ENCODE peak calls at places on chromosome 13, in seven cellular contexts. G, L, O, X, F, E and U are unnamed samples.

GRCh38 chr13:51070005-51070649 is 40.9 kb downstream of the C13orf42 start:
- DNase-seq in G (peak), L (peak), O (peak), X (peak), F (peak), E (peak), U (peak)

GRCh38 chr13:32195713-32196112 is 119.5 kb downstream of the ZAR1L start:
- DNase-seq in G (no peak), L (no peak), O (no peak), X (no peak), F (no peak), E (no peak), U (no peak)

GRCh38 chr13:23567792-23568480 is 2.3 kb upstream of the TNFRSF19 start:
- DNase-seq in G (no peak), L (no peak), O (no peak), X (no peak), F (no peak), E (no peak), U (no peak)

GRCh38 chr13:41827507-41828213 is 133.2 kb downstream of the VWA8 start:
- DNase-seq in G (no peak), L (no peak), O (peak), X (peak), F (peak), E (peak), U (no peak)

GRCh38 chr13:114032121-114032799 is 58.4 kb upstream of the C13orf46 start:
- DNase-seq in G (no peak), L (no peak), O (no peak), X (no peak), F (peak), E (no peak), U (no peak)

GRCh38 chr13:50123002-50123401 is 107.8 kb downstream of the KCNRG start:
- DNase-seq in G (no peak), L (no peak), O (no peak), X (no peak), F (no peak), E (no peak), U (no peak)

GRCh38 chr13:59635591-59635990 is 528.1 kb downstream of the DIAPH3 start:
- DNase-seq in G (no peak), L (no peak), O (no peak), X (no peak), F (no peak), E (no peak), U (no peak)

GRCh38 chr13:33799950-33800592 is 17.9 kb upstream of the RFC3 start:
- DNase-seq in G (no peak), L (no peak), O (peak), X (peak), F (peak), E (no peak), U (no peak)

GRCh38 chr13:66546534-66547379 is 683.4 kb downstream of the PCDH9 start:
- DNase-seq in G (no peak), L (no peak), O (peak), X (no peak), F (no peak), E (no peak), U (no peak)

GRCh38 chr13:24605923-24606372 is 74.3 kb upstream of the ATP12A start:
- DNase-seq in G (no peak), L (no peak), O (no peak), X (peak), F (no peak), E (no peak), U (no peak)

GRCh38 chr13:39281539-39282150 is 243.4 kb downstream of the NHLRC3 start:
- DNase-seq in G (no peak), L (no peak), O (no peak), X (no peak), F (no peak), E (no peak), U (no peak)

GRCh38 chr13:106176103-106176502 is 359.4 kb downstream of the EFNB2 start:
- DNase-seq in G (no peak), L (no peak), O (peak), X (no peak), F (no peak), E (no peak), U (no peak)

GRCh38 chr13:23899555-23899954 is 2.3 kb upstream of the C1QTNF9B start:
- DNase-seq in G (no peak), L (peak), O (no peak), X (no peak), F (peak), E (no peak), U (no peak)

GRCh38 chr13:51332566-51333361 is 6.7 kb upstream of the SERPINE3 start:
- DNase-seq in G (no peak), L (no peak), O (no peak), X (no peak), F (no peak), E (no peak), U (no peak)

GRCh38 chr13:49214917-49215376 is 5.2 kb upstream of the MLNR start:
- DNase-seq in G (peak), L (no peak), O (no peak), X (peak), F (no peak), E (no peak), U (no peak)

GRCh38 chr13:49610176-49610575 is 18.1 kb upstream of the ARL11 start:
- DNase-seq in G (no peak), L (no peak), O (no peak), X (no peak), F (no peak), E (no peak), U (no peak)

GRCh38 chr13:39931505-39931904 is 276.0 kb downstream of the COG6 start:
- DNase-seq in G (no peak), L (no peak), O (no peak), X (no peak), F (no peak), E (no peak), U (no peak)

GRCh38 chr13:78102121-78102677 is 183.6 kb upstream of the EDNRB start:
- DNase-seq in G (no peak), L (peak), O (no peak), X (no peak), F (peak), E (no peak), U (no peak)

GRCh38 chr13:65416784-65417183 is 1813.4 kb downstream of the PCDH9 start:
- DNase-seq in G (no peak), L (no peak), O (no peak), X (no peak), F (no peak), E (no peak), U (no peak)

GRCh38 chr13:51057931-51058330 is 53.1 kb downstream of the C13orf42 start:
- DNase-seq in G (no peak), L (no peak), O (no peak), X (no peak), F (no peak), E (no peak), U (no peak)

GRCh38 chr13:90272356-90272755 is 1075.1 kb upstream of the MIR17HG start:
- DNase-seq in G (no peak), L (no peak), O (no peak), X (no peak), F (peak), E (no peak), U (no peak)

GRCh38 chr13:37490176-37490575 is 108.4 kb downstream of the POSTN start:
- DNase-seq in G (no peak), L (no peak), O (no peak), X (no peak), F (no peak), E (no peak), U (no peak)

GRCh38 chr13:101523732-101524131 is 71.3 kb downstream of the ITGBL1 start:
- DNase-seq in G (no peak), L (no peak), O (no peak), X (no peak), F (peak), E (no peak), U (peak)

GRCh38 chr13:75514080-75515040 is 23.3 kb downstream of the COMMD6 start:
- DNase-seq in G (no peak), L (no peak), O (no peak), X (no peak), F (no peak), E (no peak), U (no peak)

GRCh38 chr13:113748101-113748861 is 10.7 kb upstream of the TMEM255B start:
- DNase-seq in G (no peak), L (no peak), O (no peak), X (no peak), F (no peak), E (no peak), U (no peak)

GRCh38 chr13:49622174-49622946 is 5.9 kb upstream of the ARL11 start:
- DNase-seq in G (no peak), L (no peak), O (no peak), X (no peak), F (peak), E (no peak), U (no peak)

GRCh38 chr13:103671547-103671946 is 605.3 kb upstream of the SLC10A2 start:
- DNase-seq in G (no peak), L (no peak), O (no peak), X (no peak), F (no peak), E (no peak), U (no peak)

GRCh38 chr13:102907886-102908515 is 62.2 kb downstream of the ERCC5 start:
- DNase-seq in G (no peak), L (no peak), O (no peak), X (no peak), F (no peak), E (no peak), U (no peak)

GRCh38 chr13:98658131-98658530 is 81.2 kb upstream of the STK24 start:
- DNase-seq in G (no peak), L (no peak), O (no peak), X (no peak), F (no peak), E (no peak), U (no peak)

GRCh38 chr13:20118268-20119140 is 42.3 kb downstream of the GJA3 start:
- DNase-seq in G (peak), L (peak), O (no peak), X (no peak), F (peak), E (peak), U (peak)

GRCh38 chr13:71865858-71866172 is 1.2 kb downstream of the DACH1 start:
- DNase-seq in G (no peak), L (no peak), O (no peak), X (no peak), F (no peak), E (no peak), U (no peak)

GRCh38 chr13:54980651-54981050 is 1952.0 kb downstream of the OLFM4 start:
- DNase-seq in G (no peak), L (no peak), O (no peak), X (no peak), F (no peak), E (no peak), U (no peak)

GRCh38 chr13:112968380-112968909 is 569 bp upstream of the MCF2L start:
- DNase-seq in G (peak), L (peak), O (no peak), X (no peak), F (no peak), E (peak), U (peak)

GRCh38 chr13:110575322-110576069 is 14.0 kb upstream of the RAB20 start:
- DNase-seq in G (no peak), L (peak), O (no peak), X (no peak), F (no peak), E (no peak), U (no peak)

GRCh38 chr13:102312841-102313240 is 89.0 kb downstream of the FGF14 start:
- DNase-seq in G (no peak), L (no peak), O (no peak), X (no peak), F (no peak), E (no peak), U (no peak)